ENCODE peak calls at places on chromosomes 13 and 19, in nine cellular contexts. M is MM.1S, X is fibroblast of mammary gland, D is thoracic aorta, P is AG04450, A is ovary, H is WERI-Rb-1, N is mucosa of descending colon, R is GM06990. K is an unnamed sample.

GRCh38 chr19:18514800-18515682 is 6.8 kb downstream of the ELL start:
- DNase-seq in M (no peak), X (peak; percentile 74), D (no peak), P (no peak), A (peak; percentile 78), H (no peak), N (peak; percentile 74), R (no peak), K (no peak)

GRCh38 chr19:10219678-10220077 is 11.5 kb downstream of the S1PR2 start:
- DNase-seq in M (peak; percentile 98), X (peak; percentile 52), D (no peak), P (peak; percentile 79), A (no peak), H (no peak), N (no peak), R (peak; percentile 83), K (peak; percentile 85)

GRCh38 chr13:101149735-101150380 is 266.4 kb downstream of the NALCN start:
- DNase-seq in M (no peak), X (peak; percentile 62), D (no peak), P (peak; percentile 34), A (no peak), H (peak; percentile 76), N (no peak), R (no peak), K (no peak)

GRCh38 chr13:47837906-47838305 is 163.2 kb downstream of the SUCLA2 start:
- DNase-seq in M (no peak), X (no peak), D (no peak), P (no peak), A (no peak), H (no peak), N (no peak), R (no peak), K (no peak)

GRCh38 chr13:100602472-100603142 is 14.0 kb upstream of the GGACT start:
- DNase-seq in M (no peak), X (no peak), D (no peak), P (no peak), A (no peak), H (no peak), N (no peak), R (no peak), K (no peak)

GRCh38 chr13:34654682-34655081 is 287.4 kb upstream of the NBEA start:
- DNase-seq in M (no peak), X (peak; percentile 1), D (no peak), P (no peak), A (no peak), H (no peak), N (no peak), R (no peak), K (no peak)

GRCh38 chr13:30679483-30680330 is 55.6 kb upstream of the ALOX5AP start:
- DNase-seq in M (peak; percentile 35), X (peak; percentile 51), D (no peak), P (no peak), A (no peak), H (peak; percentile 11), N (no peak), R (no peak), K (no peak)

GRCh38 chr13:32318072-32318471 is 2.8 kb downstream of the BRCA2 start:
- DNase-seq in M (no peak), X (no peak), D (no peak), P (no peak), A (no peak), H (no peak), N (no peak), R (no peak), K (no peak)

GRCh38 chr13:108897955-108898354 is 268.5 kb downstream of the MYO16 start:
- DNase-seq in M (no peak), X (peak; percentile 63), D (no peak), P (no peak), A (no peak), H (no peak), N (no peak), R (no peak), K (no peak)

GRCh38 chr13:46817081-46817480 is 20.1 kb upstream of the ESD start:
- DNase-seq in M (no peak), X (peak; percentile 4), D (no peak), P (no peak), A (no peak), H (no peak), N (no peak), R (no peak), K (no peak)

GRCh38 chr19:39498262-39499081 is at the start of gene DLL3:
- DNase-seq in M (no peak), X (peak; percentile 8), D (no peak), P (no peak), A (no peak), H (peak; percentile 77), N (no peak), R (no peak), K (no peak)

GRCh38 chr13:102846261-102847015 is 606 bp downstream of the ERCC5 start:
- DNase-seq in M (peak; percentile 45), X (peak; percentile 51), D (no peak), P (no peak), A (peak; percentile 31), H (peak; percentile 54), N (peak; percentile 71), R (peak; percentile 63), K (peak; percentile 37)

DNA sequence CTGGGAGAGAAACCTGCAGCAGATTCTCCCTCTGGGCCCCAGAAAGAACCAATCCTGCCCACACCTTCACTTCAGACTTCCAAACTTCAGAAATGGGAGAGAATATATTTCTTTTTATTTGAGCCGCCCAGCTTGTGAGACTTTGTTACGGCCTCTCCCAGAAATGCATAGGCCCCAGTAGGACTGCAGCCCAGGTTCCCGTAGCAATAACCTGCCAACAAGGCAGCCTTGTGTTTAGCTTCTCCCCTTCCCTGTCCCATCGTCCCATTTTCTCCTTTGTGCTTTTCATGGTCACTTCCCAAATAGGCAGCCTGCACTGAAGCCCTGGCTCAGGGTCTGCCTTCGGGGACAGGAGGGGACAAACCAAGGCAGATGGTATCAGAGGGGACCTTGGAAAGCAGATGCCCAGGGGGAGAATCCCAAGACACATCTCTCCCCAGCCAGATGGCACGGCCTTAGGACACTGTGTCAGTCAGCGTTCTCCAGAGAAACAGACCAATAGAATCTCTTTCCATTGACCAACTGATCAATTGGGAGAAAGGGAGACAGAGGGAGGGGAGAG is 3.7 kb upstream of the ARHGEF7 start:
- DNase-seq in M (no peak), X (no peak), D (no peak), P (no peak), A (no peak), H (no peak), N (no peak), R (no peak), K (no peak)
- H3K4me3 ChIP-seq in M (no peak overlapping the region), X (no peak overlapping the region), D (no peak overlapping the region), P (no peak overlapping the region), A (no peak overlapping the region), H (no peak overlapping the region), N (no peak overlapping the region), R (no peak overlapping the region), K (no peak overlapping the region)

GRCh38 chr13:104571161-104571889 is 1505.1 kb upstream of the SLC10A2 start:
- DNase-seq in M (peak; percentile 28), X (peak; percentile 75), D (peak; percentile 57), P (peak; percentile 41), A (peak; percentile 18), H (peak; percentile 90), N (no peak), R (no peak), K (no peak)
- TF ChIP-seq CTCF in M (peak; percentile 20), X (peak; percentile 69), D (peak; percentile 68), P (peak; percentile 92), A (no peak), H (peak; percentile 95), N (peak; percentile 39), R (peak; percentile 26), K (peak; percentile 26)

GRCh38 chr19:20244356-20244755 is 77.3 kb downstream of the ZNF486 start:
- DNase-seq in M (peak; percentile 35), X (peak; percentile 0), D (no peak), P (no peak), A (no peak), H (no peak), N (no peak), R (no peak), K (no peak)
- H3K4me3 ChIP-seq in M (peak overlapping the region; percentile 19), X (no peak overlapping the region), D (no peak overlapping the region), P (no peak overlapping the region), A (no peak overlapping the region), H (no peak overlapping the region), N (no peak overlapping the region), R (no peak overlapping the region), K (no peak overlapping the region)

DNA sequence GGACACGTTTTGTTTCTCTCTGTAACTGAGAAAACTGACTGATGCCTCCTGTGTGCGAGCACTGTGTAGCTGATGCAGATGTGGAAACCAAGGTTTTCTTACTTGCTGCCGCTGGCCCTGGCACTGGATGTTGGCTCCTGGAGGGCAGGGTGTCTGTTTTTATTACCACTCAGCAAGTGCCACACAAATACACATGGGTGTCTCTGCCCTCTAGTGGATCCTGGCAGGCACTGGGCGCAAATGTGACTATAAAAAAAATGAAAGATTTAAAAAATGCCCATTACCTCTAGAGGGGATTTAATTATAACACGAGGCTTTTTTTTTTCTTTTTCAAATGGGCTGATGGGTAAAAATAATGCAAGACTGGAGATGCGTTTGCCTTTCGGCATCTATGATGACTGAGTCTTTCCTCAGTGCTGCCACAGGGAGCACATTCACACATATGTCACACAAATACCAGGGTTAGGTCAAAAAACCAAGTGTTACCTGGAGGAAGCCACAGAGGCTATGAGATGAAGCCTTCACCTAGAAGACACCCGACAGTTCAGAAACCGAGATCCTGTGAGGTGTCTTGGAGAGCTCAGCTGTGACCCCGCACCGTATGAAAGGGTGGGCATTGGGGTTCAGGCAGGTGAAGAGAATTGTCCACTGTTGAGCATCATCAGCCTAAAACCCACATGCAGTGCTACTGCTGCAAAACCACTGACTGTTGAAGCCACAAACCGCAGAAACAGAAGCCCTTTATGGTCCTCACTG is 25.7 kb downstream of the CHAMP1 start:
- DNase-seq in M (peak; percentile 81), X (peak; percentile 56), D (no peak), P (no peak), A (no peak), H (peak; percentile 62), N (no peak), R (no peak), K (no peak)
- TF ChIP-seq CTCF in M (peak; percentile 86), X (peak; percentile 71), D (peak; percentile 39), P (peak; percentile 80), A (peak; percentile 25), H (peak; percentile 73), N (peak; percentile 56), R (peak; percentile 81), K (peak; percentile 72)